ENCODE peak calls at places on chromosome 5, in six cellular contexts. Z, M, N, U, O and F are unnamed samples.

GRCh38 chr5:104179057-104179456 is 616.5 kb upstream of the NUDT12 start:
- DNase-seq in M (peak), U (peak), N (peak), O (peak), Z (peak), F (peak)

GRCh38 chr5:84597904-84598303 is 213.2 kb upstream of the EDIL3 start:
- DNase-seq in Z (no peak), N (no peak), O (peak), U (no peak), M (no peak), F (no peak)

GRCh38 chr5:123610665-123611406 is 98.9 kb downstream of the CSNK1G3 start:
- DNase-seq in U (peak), O (peak), N (peak), Z (peak), M (no peak), F (peak)

GRCh38 chr5:111134080-111134479 is 41.9 kb downstream of the WDR36 start:
- DNase-seq in O (no peak), M (no peak), U (peak), N (peak), Z (peak), F (no peak)

GRCh38 chr5:107402881-107403280 is 267.9 kb downstream of the EFNA5 start:
- DNase-seq in O (peak), U (no peak), M (no peak), Z (no peak), N (no peak), F (no peak)

GRCh38 chr5:169142264-169142970 is 158.5 kb downstream of the SLIT3 start:
- DNase-seq in O (no peak), Z (peak), M (no peak), N (peak), U (peak), F (peak)

GRCh38 chr5:8633706-8634105 is 764.8 kb downstream of the MTRR start:
- DNase-seq in N (peak), M (no peak), U (peak), O (no peak), Z (peak), F (peak)

GRCh38 chr5:41790038-41790776 is 80.0 kb downstream of the OXCT1 start:
- DNase-seq in U (no peak), O (no peak), N (peak), Z (no peak), M (no peak), F (no peak)

GRCh38 chr5:133343196-133343595 is 269.1 kb downstream of the FSTL4 start:
- DNase-seq in O (no peak), Z (no peak), U (no peak), N (no peak), M (no peak), F (no peak)

GRCh38 chr5:137347865-137348264 is 151.3 kb downstream of the SPOCK1 start:
- DNase-seq in O (no peak), N (no peak), Z (no peak), M (no peak), U (no peak), F (no peak)

GRCh38 chr5:159456722-159457462 is 126.6 kb upstream of the IL12B start:
- DNase-seq in Z (no peak), U (no peak), M (no peak), O (no peak), N (peak), F (peak)

GRCh38 chr5:132019857-132020555 is 8.5 kb upstream of the ACSL6 start:
- DNase-seq in N (no peak), U (no peak), O (no peak), M (no peak), Z (no peak), F (no peak)

GRCh38 chr5:10288600-10289213 is 19.0 kb downstream of the CMBL start:
- DNase-seq in Z (no peak), U (no peak), N (no peak), O (no peak), M (no peak), F (peak)

GRCh38 chr5:135140805-135141204 is 106.8 kb upstream of the PITX1 start:
- DNase-seq in N (peak), O (no peak), Z (peak), M (no peak), U (peak), F (peak)

GRCh38 chr5:146359836-146360235 is 21.2 kb downstream of the POU4F3 start:
- DNase-seq in U (no peak), Z (no peak), N (no peak), M (no peak), O (no peak), F (no peak)

GRCh38 chr5:111930905-111931461 is 174.0 kb upstream of the NREP start:
- DNase-seq in Z (peak), N (peak), U (no peak), M (no peak), O (no peak), F (peak)

GRCh38 chr5:134463991-134464760 is 52.5 kb upstream of the CDKN2AIPNL start:
- DNase-seq in Z (peak), M (no peak), O (no peak), N (no peak), U (peak), F (peak)

GRCh38 chr5:135977375-135977928 is 22.7 kb upstream of the LECT2 start:
- DNase-seq in U (peak), Z (peak), O (peak), M (no peak), N (peak), F (peak)

GRCh38 chr5:54443264-54443663 is 12.2 kb upstream of the HSPB3 start:
- DNase-seq in M (no peak), U (peak), O (peak), Z (peak), N (peak), F (peak)

GRCh38 chr5:94524841-94525697 is 93.3 kb downstream of the KIAA0825 start:
- DNase-seq in N (peak), Z (peak), U (peak), O (peak), M (no peak), F (peak)

GRCh38 chr5:31407921-31408714 is 123.8 kb downstream of the DROSHA start:
- DNase-seq in O (no peak), M (no peak), U (no peak), Z (no peak), N (peak), F (peak)

GRCh38 chr5:120528609-120529008 is 64.5 kb downstream of the PRR16 start:
- DNase-seq in Z (no peak), N (peak), O (no peak), U (no peak), M (no peak), F (no peak)

GRCh38 chr5:157744055-157745011 is 821 bp downstream of the LSM11 start:
- DNase-seq in U (no peak), Z (no peak), N (no peak), O (peak), M (no peak), F (no peak)

GRCh38 chr5:128815201-128815600 is 150.1 kb upstream of the SLC27A6 start:
- DNase-seq in Z (no peak), M (no peak), U (peak), O (peak), N (no peak), F (no peak)

GRCh38 chr5:94031631-94032030 is 290.2 kb upstream of the POU5F2 start:
- DNase-seq in N (peak), O (no peak), M (no peak), U (peak), Z (peak), F (peak)

GRCh38 chr5:53571403-53571802 is 11.0 kb downstream of the NDUFS4 start:
- DNase-seq in Z (no peak), M (no peak), N (no peak), U (no peak), O (no peak), F (no peak)

GRCh38 chr5:1468247-1468612 is 23.0 kb upstream of the SLC6A3 start:
- DNase-seq in N (peak), Z (peak), M (no peak), U (peak), O (peak), F (no peak)

GRCh38 chr5:139383275-139383992 is at the start of gene SLC23A1:
- DNase-seq in N (peak), O (no peak), M (no peak), U (no peak), Z (peak), F (peak)

GRCh38 chr5:133034064-133034463 is 7.7 kb upstream of the ZCCHC10 start:
- DNase-seq in Z (no peak), M (no peak), N (no peak), U (no peak), O (no peak), F (no peak)

GRCh38 chr5:150497274-150497988 is 10.5 kb upstream of the NDST1 start:
- DNase-seq in Z (peak), N (peak), M (no peak), O (no peak), U (peak), F (peak)

GRCh38 chr5:57778528-57779175 is 296.0 kb upstream of the ACTBL2 start:
- DNase-seq in M (no peak), O (no peak), N (peak), Z (peak), U (peak), F (peak)

GRCh38 chr5:30502277-30502676 is 691.2 kb upstream of the CDH6 start:
- DNase-seq in N (no peak), M (no peak), O (no peak), Z (peak), U (peak), F (peak)

GRCh38 chr5:6446626-6447309 is 1.9 kb upstream of the UBE2QL1 start:
- DNase-seq in Z (no peak), N (no peak), M (no peak), U (peak), O (peak), F (no peak)

GRCh38 chr5:100762163-100762562 is 140.9 kb downstream of the ST8SIA4 start:
- DNase-seq in N (no peak), O (no peak), Z (peak), U (peak), M (no peak), F (no peak)

GRCh38 chr5:43386960-43387362 is 25.2 kb downstream of the CCL28 start:
- DNase-seq in U (no peak), Z (no peak), M (no peak), O (no peak), N (no peak), F (peak)

GRCh38 chr5:107539726-107540330 is 130.9 kb downstream of the EFNA5 start:
- DNase-seq in U (no peak), M (no peak), N (no peak), O (peak), Z (no peak), F (no peak)

GRCh38 chr5:108418172-108418571 is 36.3 kb upstream of the FBXL17 start:
- DNase-seq in M (no peak), N (peak), U (no peak), Z (no peak), O (no peak), F (no peak)